ENCODE peak calls at places on chromosome 20, in ten cellular contexts. W is heart left ventricle, C is GM12878, M is ovary, I is heart right ventricle, G is OCI-LY7, Y is mesendoderm, L is sigmoid colon, N is fibroblast of lung, Q is right cardiac atrium. X is an unnamed sample. For H3K4me1, the result is how much of the 10 kb centered on the place peaks cover.

GRCh38 chr20:13825465-13825864 is 40.6 kb downstream of the NDUFAF5 start:
- DNase-seq in W (no peak), G (no peak), Q (no peak), I (no peak), N (no peak), Y (no peak), C (no peak), L (no peak), M (no peak), X (no peak)

GRCh38 chr20:6993016-6993415 is 225.5 kb downstream of the BMP2 start:
- DNase-seq in L (no peak), Y (no peak), M (no peak), I (no peak), G (no peak), C (no peak), W (no peak), N (peak), Q (no peak), X (no peak)

GRCh38 chr20:32189691-32190607 is 17.6 kb downstream of the PLAGL2 start:
- DNase-seq in I (peak), C (no peak), Y (peak), L (peak), Q (peak), N (peak), G (no peak), W (peak), M (peak), X (peak)

GRCh38 chr20:48189177-48189576 is 403.9 kb upstream of the SULF2 start:
- DNase-seq in C (peak), L (no peak), M (peak), Y (peak), I (no peak), Q (no peak), G (peak), N (peak), W (no peak), X (peak)

GRCh38 chr20:60254901-60255411 is 296.7 kb downstream of the CDH26 start:
- DNase-seq in C (no peak), Q (no peak), G (no peak), W (no peak), L (no peak), I (no peak), M (no peak), Y (no peak), N (peak), X (no peak)

GRCh38 chr20:33601861-33602260 is 60.3 kb upstream of the C20orf144 start:
- DNase-seq in I (no peak), C (no peak), G (no peak), L (no peak), Q (no peak), M (no peak), W (no peak), N (peak), Y (no peak), X (no peak)

GRCh38 chr20:22795897-22796296 is 211.5 kb upstream of the FOXA2 start:
- DNase-seq in Y (peak), I (peak), L (peak), N (peak), W (peak), C (no peak), M (peak), G (no peak), Q (peak), X (no peak)

GRCh38 chr20:45946149-45946970 is 11.9 kb downstream of the PCIF1 start:
- DNase-seq in Q (peak), L (peak), Y (no peak), N (peak), I (no peak), M (peak), C (no peak), W (peak), G (no peak), X (peak)

GRCh38 chr20:25220810-25221591 is 25.5 kb downstream of the ENTPD6 start:
- DNase-seq in G (no peak), W (peak), N (no peak), L (no peak), I (peak), M (no peak), Y (no peak), C (no peak), Q (peak), X (no peak)

GRCh38 chr20:34544109-34544793 is 14.3 kb upstream of the MAP1LC3A start:
- DNase-seq in W (no peak), N (no peak), C (no peak), L (no peak), M (no peak), Q (no peak), G (no peak), I (no peak), Y (peak), X (peak)

GRCh38 chr20:52933867-52934266 is 38.3 kb upstream of the TSHZ2 start:
- DNase-seq in M (no peak), W (no peak), G (no peak), Q (no peak), C (no peak), I (no peak), L (no peak), N (no peak), Y (no peak), X (no peak)

GRCh38 chr20:8670900-8671229 is 398.0 kb upstream of the PLCB4 start:
- DNase-seq in G (no peak), I (no peak), N (no peak), C (no peak), Y (no peak), W (no peak), L (no peak), M (no peak), Q (no peak), X (no peak)

GRCh38 chr20:59403962-59404314 is 103.5 kb downstream of the EDN3 start:
- DNase-seq in M (no peak), I (no peak), W (no peak), L (no peak), G (no peak), C (no peak), Y (no peak), N (no peak), Q (no peak), X (no peak)

GRCh38 chr20:62305149-62305764 is 2.5 kb downstream of the ADRM1 start:
- DNase-seq in Y (peak), L (no peak), Q (peak), W (peak), M (no peak), G (no peak), C (no peak), I (no peak), N (no peak), X (no peak)

GRCh38 chr20:23369424-23369823 is 7.4 kb downstream of the GZF1 start:
- DNase-seq in I (no peak), L (no peak), W (no peak), G (no peak), Y (no peak), Q (no peak), N (no peak), C (no peak), M (no peak), X (no peak)

GRCh38 chr20:62019881-62020492 is 45.7 kb downstream of the TAF4 start:
- DNase-seq in Q (no peak), W (peak), N (no peak), L (no peak), M (no peak), C (no peak), I (peak), G (no peak), Y (no peak), X (no peak)

GRCh38 chr20:62737971-62738881 is 29.6 kb downstream of the NTSR1 start:
- DNase-seq in M (peak), W (no peak), Y (no peak), I (no peak), G (no peak), C (no peak), L (no peak), Q (no peak), N (no peak), X (no peak)

GRCh38 chr20:38997622-38998021 is 35.5 kb downstream of the DHX35 start:
- DNase-seq in G (peak), W (no peak), I (no peak), Q (no peak), N (peak), Y (peak), C (peak), L (no peak), M (no peak), X (no peak)

GRCh38 chr20:12970372-12970821 is 38.4 kb upstream of the SPTLC3 start:
- DNase-seq in L (no peak), N (peak), Q (no peak), M (peak), I (no peak), G (peak), W (no peak), C (no peak), Y (peak), X (peak)

GRCh38 chr20:58623579-58624473 is 27.3 kb upstream of the STX16 start:
- DNase-seq in Y (no peak), L (peak), W (peak), I (peak), M (peak), C (no peak), Q (peak), G (no peak), N (peak), X (no peak)

GRCh38 chr20:12383770-12384304 is 466.1 kb downstream of the BTBD3 start:
- DNase-seq in N (no peak), I (no peak), Q (no peak), W (no peak), C (no peak), G (no peak), Y (no peak), L (no peak), M (no peak), X (no peak)

GRCh38 chr20:23086056-23086551 is at the start of gene CD93:
- DNase-seq in G (no peak), L (no peak), C (no peak), Y (no peak), I (peak), Q (peak), M (peak), W (peak), N (peak), X (peak)

GRCh38 chr20:24254480-24254879 is 214.9 kb upstream of the SYNDIG1 start:
- DNase-seq in Y (no peak), L (no peak), G (no peak), W (no peak), M (no peak), Q (no peak), N (no peak), I (no peak), C (no peak), X (no peak)

GRCh38 chr20:5730131-5730530 is 20.1 kb upstream of the SHLD1 start:
- DNase-seq in I (no peak), N (no peak), W (no peak), M (no peak), C (no peak), L (no peak), Y (no peak), G (no peak), Q (no peak), X (no peak)

GRCh38 chr20:29763821-29764511 is 1493.5 kb upstream of the DEFB115 start:
- DNase-seq in G (no peak), I (no peak), C (no peak), Q (no peak), Y (no peak), W (no peak), M (no peak), L (no peak), N (no peak), X (no peak)

GRCh38 chr20:58515240-58516212 is at the start of gene APCDD1L:
- DNase-seq in W (no peak), Q (no peak), N (peak), I (no peak), M (no peak), L (peak), Y (peak), G (no peak), C (no peak), X (peak)

GRCh38 chr20:36313936-36314335 is 7.8 kb downstream of the DLGAP4 start:
- DNase-seq in N (no peak), I (no peak), Q (no peak), G (no peak), M (no peak), W (no peak), C (no peak), L (peak), Y (no peak), X (no peak)

GRCh38 chr20:25233016-25233772 is 14.7 kb upstream of the PYGB start:
- DNase-seq in C (no peak), L (peak), G (no peak), I (peak), N (peak), M (no peak), Q (peak), W (peak), Y (peak), X (no peak)

GRCh38 chr20:25197173-25197869 is 1.8 kb downstream of the ENTPD6 start:
- DNase-seq in I (no peak), W (no peak), N (no peak), G (no peak), L (no peak), M (no peak), Q (no peak), C (no peak), Y (peak), X (no peak)

GRCh38 chr20:16528078-16528477 is 45.2 kb downstream of the KIF16B start:
- DNase-seq in L (no peak), I (no peak), N (peak), M (peak), Q (no peak), W (no peak), Y (peak), G (no peak), C (no peak), X (peak)

GRCh38 chr20:41149679-41150131 is 12.4 kb downstream of the PLCG1 start:
- DNase-seq in Y (peak), I (no peak), N (peak), G (no peak), Q (no peak), C (no peak), W (no peak), L (no peak), M (no peak), X (peak)

GRCh38 chr20:63487781-63488241 is 11.1 kb downstream of the EEF1A2 start:
- DNase-seq in L (no peak), I (no peak), Y (no peak), M (no peak), N (no peak), W (no peak), C (no peak), Q (no peak), G (no peak), X (no peak)

GRCh38 chr20:63697357-63697867 is 960 bp downstream of the TNFRSF6B start:
- DNase-seq in L (peak), Y (no peak), I (peak), C (no peak), W (no peak), M (peak), G (no peak), Q (no peak), N (no peak), X (no peak)

GRCh38 chr20:25000268-25000801 is 7.8 kb upstream of the APMAP start:
- DNase-seq in Q (peak), C (no peak), W (peak), N (peak), G (no peak), I (peak), M (peak), Y (no peak), L (peak), X (no peak)

GRCh38 chr20:7937328-7937727 is 2.9 kb downstream of the HAO1 start:
- DNase-seq in M (no peak), Y (no peak), Q (no peak), G (no peak), W (no peak), N (no peak), I (no peak), C (no peak), L (no peak), X (no peak)

GRCh38 chr20:1802385-1803215 is 92.6 kb upstream of the SIRPA start:
- DNase-seq in M (peak), C (no peak), W (peak), N (peak), G (peak), I (peak), L (peak), Q (peak), Y (peak), X (peak)

DNA sequence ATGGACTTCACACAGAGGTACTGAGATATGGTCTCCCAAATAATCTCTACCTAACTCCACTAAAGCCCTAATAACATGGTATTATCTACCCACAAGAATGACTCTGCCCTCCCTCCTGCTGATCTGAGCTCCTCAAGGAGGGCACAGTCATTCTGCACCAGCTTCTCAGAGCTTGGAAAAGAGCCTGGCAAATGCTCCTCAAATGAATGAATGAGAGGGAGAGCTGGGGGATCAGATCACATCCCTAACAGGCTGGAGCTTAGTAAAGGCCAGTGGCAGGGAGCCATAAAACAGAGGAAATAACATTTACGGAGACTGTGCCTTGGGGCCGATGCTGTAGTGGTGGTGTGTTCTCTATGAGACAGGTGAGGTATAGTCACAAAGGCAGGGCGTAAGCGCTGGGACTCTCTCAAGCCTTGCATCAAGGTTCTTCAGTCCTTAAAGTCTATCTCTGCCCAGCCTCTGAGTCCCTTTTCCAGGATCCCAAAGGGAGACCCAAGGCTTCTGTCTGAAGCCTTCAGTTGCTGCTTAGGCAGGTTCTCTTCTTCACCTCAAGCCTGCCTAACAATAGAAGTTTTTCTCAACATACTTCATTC is 7.2 kb upstream of the NNAT start:
- DNase-seq in L (peak), M (no peak), Y (no peak), I (no peak), G (no peak), C (no peak), Q (no peak), W (no peak), N (no peak), X (no peak)
- H3K4me1 ChIP-seq in L (under half), M (under half), Y (under half), I (under half), G (under half), C (under half), Q (under half), W (under half), N (under half), X (under half)

GRCh38 chr20:50848846-50849673 is 54.2 kb downstream of the BCAS4 start:
- DNase-seq in L (no peak), N (no peak), C (no peak), M (no peak), G (peak), I (no peak), Y (no peak), Q (no peak), W (no peak), X (no peak)
- H3K27ac ChIP-seq in L (peak), N (no peak), C (peak), M (no peak), G (peak), I (no peak), Y (no peak), Q (no peak), W (no peak), X (no peak)

GRCh38 chr20:10313215-10313614 is 94.6 kb downstream of the SNAP25 start:
- DNase-seq in C (no peak), Q (peak), W (no peak), I (no peak), Y (no peak), M (no peak), L (no peak), G (no peak), N (peak), X (peak)
- H3K4me1 ChIP-seq in C (under half), Q (under half), W (under half), I (under half), Y (under half), M (under half), L (under half), G (under half), N (under half), X (under half)

GRCh38 chr20:49674383-49675352 is 39.0 kb downstream of the B4GALT5 start:
- DNase-seq in Y (peak), C (no peak), N (peak), I (no peak), W (no peak), G (no peak), Q (no peak), L (no peak), M (no peak), X (no peak)

GRCh38 chr20:49677777-49678758 is 35.6 kb downstream of the B4GALT5 start:
- DNase-seq in Y (no peak), L (no peak), N (no peak), Q (no peak), W (no peak), G (no peak), I (no peak), C (no peak), M (no peak), X (no peak)

GRCh38 chr20:49672109-49672681 is 41.5 kb downstream of the B4GALT5 start:
- DNase-seq in N (no peak), Q (no peak), M (no peak), L (no peak), I (no peak), G (peak), C (no peak), W (no peak), Y (no peak), X (no peak)

GRCh38 chr20:49676581-49677291 is 36.9 kb downstream of the B4GALT5 start:
- DNase-seq in C (peak), Y (no peak), L (no peak), N (peak), G (no peak), Q (no peak), W (no peak), I (no peak), M (no peak), X (peak)

DNA sequence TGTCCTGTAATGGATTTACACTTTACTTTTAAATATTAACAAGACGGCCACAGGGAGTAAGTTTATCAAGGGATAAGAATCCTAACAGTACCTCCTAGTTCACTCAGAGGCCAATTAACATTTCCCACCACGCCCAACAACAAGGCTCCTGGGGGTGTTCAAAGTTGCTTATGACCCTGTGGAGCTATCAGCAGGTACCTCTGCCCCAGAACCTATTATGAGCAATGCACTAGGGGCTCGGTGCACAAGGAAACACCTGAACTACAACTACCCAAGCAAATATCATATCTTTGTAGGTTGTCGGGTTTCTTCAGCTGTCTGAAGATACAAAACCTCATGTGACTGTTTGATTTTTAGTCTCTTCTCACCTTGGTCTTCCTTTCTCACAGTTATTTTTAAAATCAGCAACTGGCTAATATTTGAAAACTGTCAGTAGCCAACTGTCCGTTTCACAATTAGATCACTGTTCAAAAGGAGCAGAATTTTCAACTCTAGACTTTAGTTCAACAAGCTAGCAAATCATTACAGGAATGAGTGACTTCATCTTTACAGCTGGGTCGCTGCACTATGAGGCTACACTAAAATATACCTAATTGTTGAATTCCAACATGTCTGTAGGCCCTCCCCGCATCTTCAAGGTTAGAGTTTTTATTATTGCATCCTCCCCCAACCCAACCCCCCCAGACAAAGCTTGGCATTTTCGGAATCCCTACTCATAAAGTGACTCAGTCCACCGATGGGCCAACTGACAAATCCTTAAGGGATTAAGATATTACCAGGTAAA is 38.1 kb downstream of the B4GALT5 start:
- DNase-seq in C (peak), I (no peak), Y (no peak), L (no peak), Q (no peak), W (no peak), G (no peak), N (peak), M (no peak), X (no peak)
- H3K27ac ChIP-seq in C (peak), I (no peak), Y (no peak), L (no peak), Q (peak), W (no peak), G (no peak), N (no peak), M (no peak), X (no peak)

GRCh38 chr20:3315110-3315509 is 76.1 kb upstream of the SLC4A11 start:
- DNase-seq in C (no peak), L (no peak), N (no peak), I (no peak), M (no peak), G (no peak), Y (no peak), W (no peak), Q (no peak), X (no peak)
- H3K4me1 ChIP-seq in C (under half), L (under half), N (under half), I (under half), M (under half), G (under half), Y (under half), W (under half), Q (under half), X (under half)

GRCh38 chr20:44615876-44616603 is 33.7 kb downstream of the PKIG start:
- DNase-seq in N (no peak), C (no peak), Q (peak), M (no peak), I (no peak), W (peak), G (peak), L (no peak), Y (no peak), X (no peak)
- H3K27ac ChIP-seq in N (no peak), C (no peak), Q (peak), M (no peak), I (peak), W (peak), G (peak), L (peak), Y (no peak), X (no peak)

X was measured in cardiac muscle cell.